ENCODE peak calls at places on chromosome 17, in nine cellular contexts. G, W, L, Y, U, M, J, Z and S are unnamed samples. For H3K36me3, the result is how much of the 10 kb centered on the place peaks cover.

GRCh38 chr17:78129385-78130079 is 977 bp upstream of the TMC6 start:
- DNase-seq in G (no peak), W (no peak), L (no peak), Y (no peak), U (no peak), M (peak), J (peak), Z (no peak), S (no peak)

GRCh38 chr17:78128616-78129384 is at the start of gene TMC6:
- DNase-seq in G (no peak), W (peak), L (peak), Y (peak), U (peak), M (peak), J (peak), Z (no peak), S (no peak)

GRCh38 chr17:6508519-6509294 is 47.6 kb downstream of the PITPNM3 start:
- DNase-seq in G (no peak), W (no peak), L (no peak), Y (no peak), U (peak), M (no peak), J (no peak), Z (no peak), S (peak)

GRCh38 chr17:48059125-48059668 is 11.0 kb downstream of the NFE2L1 start:
- DNase-seq in G (no peak), W (no peak), L (no peak), Y (no peak), U (peak), M (no peak), J (no peak), Z (no peak), S (no peak)

GRCh38 chr17:45997624-45998023 is 1.4 kb upstream of the STH start:
- DNase-seq in G (no peak), W (no peak), L (no peak), Y (no peak), U (no peak), M (no peak), J (no peak), Z (no peak), S (no peak)

GRCh38 chr17:31733326-31733725 is 125.7 kb downstream of the COPRS start:
- DNase-seq in G (no peak), W (no peak), L (no peak), Y (no peak), U (no peak), M (no peak), J (no peak), Z (no peak), S (no peak)

GRCh38 chr17:53721101-53721500 is 101.6 kb upstream of the KIF2B start:
- DNase-seq in G (no peak), W (no peak), L (no peak), Y (no peak), U (no peak), M (no peak), J (no peak), Z (no peak), S (no peak)

GRCh38 chr17:54405826-54406225 is 494.8 kb upstream of the TOM1L1 start:
- DNase-seq in G (no peak), W (no peak), L (no peak), Y (no peak), U (no peak), M (no peak), J (no peak), Z (no peak), S (no peak)

GRCh38 chr17:8896087-8896486 is 28.6 kb upstream of the PIK3R6 start:
- DNase-seq in G (no peak), W (no peak), L (no peak), Y (no peak), U (no peak), M (no peak), J (no peak), Z (no peak), S (no peak)

GRCh38 chr17:40485851-40486512 is 15.4 kb downstream of the TNS4 start:
- DNase-seq in G (peak), W (no peak), L (peak), Y (no peak), U (peak), M (no peak), J (no peak), Z (no peak), S (peak)

GRCh38 chr17:68511254-68511670 is 968 bp upstream of the PRKAR1A start:
- DNase-seq in G (peak), W (no peak), L (no peak), Y (no peak), U (no peak), M (no peak), J (peak), Z (no peak), S (no peak)

GRCh38 chr17:32731556-32732295 is 145.2 kb downstream of the MYO1D start:
- DNase-seq in G (no peak), W (no peak), L (no peak), Y (no peak), U (no peak), M (no peak), J (no peak), Z (no peak), S (no peak)

GRCh38 chr17:51555153-51555552 is 294.8 kb downstream of the UTP18 start:
- DNase-seq in G (no peak), W (no peak), L (no peak), Y (no peak), U (no peak), M (no peak), J (no peak), Z (no peak), S (no peak)

GRCh38 chr17:9291912-9292562 is 270.7 kb downstream of the NTN1 start:
- DNase-seq in G (peak), W (peak), L (peak), Y (peak), U (peak), M (peak), J (no peak), Z (no peak), S (peak)

GRCh38 chr17:77191266-77191665 is 50.5 kb downstream of the SEC14L1 start:
- DNase-seq in G (no peak), W (no peak), L (no peak), Y (no peak), U (no peak), M (no peak), J (no peak), Z (no peak), S (no peak)

GRCh38 chr17:47789611-47790520 is 31.7 kb downstream of the OSBPL7 start:
- DNase-seq in G (peak), W (peak), L (peak), Y (peak), U (no peak), M (peak), J (no peak), Z (peak), S (no peak)

GRCh38 chr17:62657664-62658063 is 30.2 kb downstream of the MRC2 start:
- DNase-seq in G (no peak), W (peak), L (no peak), Y (no peak), U (peak), M (no peak), J (no peak), Z (no peak), S (peak)

GRCh38 chr17:56929362-56929969 is 15.6 kb upstream of the TRIM25 start:
- DNase-seq in G (no peak), W (no peak), L (no peak), Y (no peak), U (no peak), M (no peak), J (no peak), Z (no peak), S (no peak)

GRCh38 chr17:68868708-68869107 is 86.5 kb downstream of the ABCA8 start:
- DNase-seq in G (no peak), W (no peak), L (no peak), Y (no peak), U (no peak), M (no peak), J (no peak), Z (no peak), S (no peak)

GRCh38 chr17:76683011-76683755 is 27.6 kb downstream of the MXRA7 start:
- DNase-seq in G (no peak), W (peak), L (peak), Y (no peak), U (no peak), M (no peak), J (no peak), Z (no peak), S (no peak)

GRCh38 chr17:32627233-32628008 is 140.6 kb downstream of the CDK5R1 start:
- DNase-seq in G (no peak), W (peak), L (no peak), Y (no peak), U (no peak), M (no peak), J (no peak), Z (peak), S (peak)

GRCh38 chr17:69254187-69254586 is 25.6 kb upstream of the ABCA10 start:
- DNase-seq in G (no peak), W (no peak), L (peak), Y (no peak), U (no peak), M (no peak), J (no peak), Z (no peak), S (no peak)

GRCh38 chr17:15946611-15947120 is 1.7 kb downstream of the ADORA2B start:
- DNase-seq in G (no peak), W (no peak), L (no peak), Y (no peak), U (peak), M (peak), J (no peak), Z (no peak), S (no peak)

GRCh38 chr17:58414596-58414997 is 2.7 kb downstream of the RNF43 start:
- DNase-seq in G (no peak), W (no peak), L (peak), Y (no peak), U (no peak), M (no peak), J (no peak), Z (no peak), S (no peak)

DNA sequence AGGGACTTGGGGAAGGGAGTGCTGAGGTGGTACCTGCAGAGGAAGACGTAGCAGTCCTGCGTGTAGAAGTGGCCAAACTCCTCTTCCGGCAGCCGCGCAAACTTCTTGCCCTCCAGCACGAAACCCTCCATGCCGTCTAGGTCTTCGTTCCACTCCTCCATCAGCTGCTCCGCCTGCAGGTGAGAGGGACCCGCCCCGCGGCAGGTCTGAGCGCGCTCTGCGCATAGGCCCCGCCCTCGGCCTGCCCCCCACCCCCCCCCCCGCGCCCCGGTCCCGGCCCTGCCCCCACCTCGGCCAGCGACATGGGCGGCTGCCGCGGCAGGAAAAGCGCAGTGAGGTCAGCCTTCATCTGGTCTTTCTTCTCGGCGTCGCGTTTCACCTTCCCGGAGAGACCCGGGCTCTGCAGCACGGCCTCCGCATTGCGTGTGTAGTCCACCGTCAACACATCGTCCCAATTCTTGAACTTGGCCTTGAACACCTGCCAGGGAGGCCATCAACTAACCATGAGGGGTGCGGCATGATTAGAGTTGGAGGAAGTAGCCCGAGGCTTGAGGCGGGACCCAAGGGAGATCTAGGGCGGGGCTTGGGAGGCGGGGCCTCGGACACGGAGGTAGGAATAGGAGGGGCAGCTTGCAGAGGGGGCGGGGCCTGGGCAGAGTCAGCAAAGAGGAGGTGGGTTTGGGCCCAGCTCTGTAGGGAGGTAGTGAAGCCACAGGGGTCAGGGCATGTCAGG is 11.5 kb downstream of the FLII start:
- DNase-seq in G (peak), W (peak), L (peak), Y (peak), U (peak), M (peak), J (peak), Z (peak), S (peak)
- H3K4me3 ChIP-seq in G (no peak), W (no peak), L (peak), Y (peak), U (no peak), M (peak), J (peak), Z (peak), S (no peak)

GRCh38 chr17:64506201-64506575 is at the start of gene DDX5:
- DNase-seq in G (peak), W (peak), L (peak), Y (peak), U (peak), M (peak), J (peak), Z (peak), S (peak)
- H3K36me3 ChIP-seq in G (under half), W (half or more), L (half or more), Y (half or more), U (under half), M (under half), J (under half), Z (under half), S (under half)

DNA sequence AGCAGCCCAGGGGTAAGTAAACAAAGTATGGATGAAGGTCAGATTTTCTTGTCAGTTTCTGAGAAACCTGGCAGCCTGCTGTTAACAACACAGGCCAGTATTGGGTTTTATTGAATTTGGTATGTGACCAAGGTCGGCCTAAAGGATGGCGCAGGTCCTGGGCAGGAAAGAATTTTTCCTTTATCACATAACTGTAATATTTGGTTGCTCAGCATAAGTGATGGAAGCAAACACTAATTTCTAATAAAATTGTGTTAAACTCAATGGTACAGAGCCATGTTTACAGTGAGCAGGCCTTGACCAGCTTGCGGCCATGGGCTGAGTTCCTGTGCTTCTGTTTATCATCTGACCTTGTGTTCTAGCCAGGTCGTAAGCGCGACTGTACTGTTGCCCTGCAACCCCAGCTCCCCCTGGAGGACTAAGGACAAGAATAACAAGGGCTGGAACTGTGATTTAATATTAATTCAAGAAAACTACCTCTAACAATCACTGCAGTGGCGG is 10.5 kb downstream of the POLDIP2 start:
- DNase-seq in G (no peak), W (peak), L (peak), Y (peak), U (no peak), M (no peak), J (no peak), Z (no peak), S (peak)
- TF ChIP-seq EP300 in G (no peak), W (no peak), L (no peak), Y (no peak), U (no peak), M (no peak), J (no peak), Z (no peak), S (no peak)

DNA sequence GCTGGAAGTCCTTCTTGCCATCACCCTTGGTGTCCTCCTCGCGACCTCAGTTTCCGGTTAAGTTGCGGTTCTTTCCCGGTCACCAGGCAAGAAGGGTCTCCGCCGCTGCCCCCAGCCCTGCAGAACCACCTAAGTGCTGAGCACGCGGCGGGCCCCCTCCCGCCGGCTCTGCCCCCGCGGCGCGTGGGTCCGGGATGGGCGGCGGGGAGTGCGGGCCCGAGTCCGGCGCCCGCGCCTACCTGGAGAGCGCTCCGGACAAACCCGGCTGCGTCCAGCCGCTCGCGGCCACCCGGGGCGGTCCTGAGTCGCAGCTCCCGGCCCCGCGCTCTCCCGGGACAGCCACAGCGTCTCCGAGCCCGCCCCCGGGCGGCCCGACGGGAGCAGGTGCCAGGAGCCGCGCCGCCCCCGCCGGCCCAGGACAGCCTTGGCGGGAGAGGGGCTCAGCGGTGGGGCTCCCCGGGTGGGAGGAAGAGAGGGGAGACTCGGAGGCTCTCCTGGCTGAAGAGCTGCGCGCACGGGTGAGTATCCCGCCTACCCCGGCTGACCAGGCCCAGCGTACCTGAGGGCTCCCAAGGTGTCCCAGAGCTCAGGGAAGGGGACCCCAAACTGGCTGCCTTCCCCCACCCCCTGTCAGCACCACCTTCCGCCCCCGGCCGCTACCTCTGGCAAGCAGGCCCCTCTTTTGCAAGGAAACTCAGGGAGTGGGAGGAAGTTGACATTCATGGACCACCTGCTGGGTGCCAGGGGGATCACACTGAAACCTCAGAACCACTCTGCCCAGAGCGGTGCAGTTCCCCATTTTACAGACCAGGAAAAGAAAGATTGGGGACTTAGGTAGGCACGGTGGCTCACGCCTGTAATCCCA is 22.2 kb upstream of the C17orf113 start:
- DNase-seq in G (no peak), W (peak), L (peak), Y (peak), U (no peak), M (no peak), J (no peak), Z (no peak), S (no peak)
- H3K4me3 ChIP-seq in G (peak), W (no peak), L (peak), Y (peak), U (no peak), M (peak), J (peak), Z (peak), S (peak)

GRCh38 chr17:81695801-81696200 is 7.4 kb upstream of the MRPL12 start:
- DNase-seq in G (no peak), W (no peak), L (no peak), Y (no peak), U (no peak), M (no peak), J (no peak), Z (no peak), S (no peak)
- H3K36me3 ChIP-seq in G (under half), W (half or more), L (half or more), Y (half or more), U (half or more), M (half or more), J (half or more), Z (under half), S (under half)

DNA sequence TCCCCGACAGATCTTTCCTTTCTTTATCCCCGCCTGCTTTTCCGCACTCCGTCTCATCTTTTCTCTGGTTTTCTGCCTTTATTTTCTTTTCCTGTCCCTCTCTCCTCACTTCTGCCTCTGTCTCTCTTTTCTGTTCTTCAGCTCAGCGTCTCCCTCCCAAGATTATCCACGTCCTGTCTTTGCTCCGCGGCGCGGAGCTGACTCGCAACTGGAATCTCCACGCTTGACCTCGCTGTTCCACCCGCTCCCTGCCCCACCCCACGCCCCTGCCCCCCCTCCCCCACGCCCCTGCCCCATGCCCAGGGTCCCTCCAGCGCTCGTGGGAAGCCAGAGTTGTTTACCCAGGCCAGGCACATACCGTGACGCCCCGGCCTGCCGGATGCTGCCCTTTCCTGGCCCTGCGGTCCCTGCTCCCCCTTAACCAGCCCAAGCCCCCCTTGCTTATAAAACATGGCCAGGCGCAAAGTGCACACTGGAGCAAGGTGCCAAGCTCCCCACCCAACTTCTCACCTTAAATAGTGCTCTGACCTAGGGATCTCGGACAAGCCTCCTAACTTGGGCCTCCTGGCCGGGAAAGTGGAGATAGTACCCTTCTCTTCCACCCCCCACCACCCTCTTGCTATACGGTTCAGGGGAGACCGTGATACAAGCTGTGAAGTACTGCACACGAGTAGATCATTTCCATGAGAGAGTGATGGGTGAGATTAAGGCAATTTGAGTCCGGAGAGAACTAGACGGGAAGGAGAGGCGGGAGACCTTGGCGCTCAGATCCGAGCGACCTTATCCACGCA is 4.7 kb upstream of the LHX1 start:
- DNase-seq in G (no peak), W (peak), L (no peak), Y (no peak), U (no peak), M (no peak), J (no peak), Z (no peak), S (no peak)
- TF ChIP-seq EP300 in G (no peak), W (no peak), L (no peak), Y (no peak), U (no peak), M (no peak), J (no peak), Z (no peak), S (no peak)